ENCODE peak calls at places on chromosomes 3 and 15, in five cellular contexts. P is GM10248, D is GM04504, E is activated T-cell treated with anti-CD3 and anti-CD28 coated beads for 48 hours, R is NCI-H774. X is an unnamed sample.

GRCh38 chr15:96285306-96285705 is 45.2 kb upstream of the NR2F2 start:
- DNase-seq in P (no peak), D (no peak), E (no peak), R (no peak), X (no peak)

GRCh38 chr15:70863450-70864218 is 9.7 kb upstream of the LARP6 start:
- DNase-seq in P (no peak), D (no peak), E (no peak), R (no peak), X (peak; percentile 49)

GRCh38 chr3:53772562-53773329 is 73.5 kb downstream of the CHDH start:
- DNase-seq in P (no peak), D (no peak), E (no peak), R (no peak), X (no peak)

GRCh38 chr3:63429905-63430304 is 151.8 kb downstream of the SYNPR start:
- DNase-seq in P (no peak), D (no peak), E (no peak), R (no peak), X (no peak)

GRCh38 chr15:28984421-28985375 is 98.9 kb downstream of the APBA2 start:
- DNase-seq in P (no peak), D (no peak), E (no peak), R (no peak), X (peak; percentile 92)

GRCh38 chr3:158456114-158456513 is 114.9 kb upstream of the MLF1 start:
- DNase-seq in P (no peak), D (no peak), E (no peak), R (no peak), X (no peak)

GRCh38 chr3:110868106-110868505 is 203.5 kb upstream of the NECTIN3 start:
- DNase-seq in P (no peak), D (no peak), E (no peak), R (no peak), X (no peak)

GRCh38 chr3:175432338-175433025 is 573.3 kb downstream of the NAALADL2 start:
- DNase-seq in P (no peak), D (peak; percentile 47), E (no peak), R (no peak), X (no peak)

GRCh38 chr3:28053759-28054158 is 187.7 kb upstream of the CMC1 start:
- DNase-seq in P (no peak), D (peak; percentile 60), E (no peak), R (no peak), X (no peak)

GRCh38 chr15:90054618-90055097 is 47.6 kb downstream of the IDH2 start:
- DNase-seq in P (no peak), D (no peak), E (no peak), R (no peak), X (no peak)

GRCh38 chr3:131107637-131108433 is 81.2 kb downstream of the NEK11 start:
- DNase-seq in P (no peak), D (no peak), E (no peak), R (peak; percentile 1), X (no peak)

GRCh38 chr3:17151598-17152373 is 267.0 kb downstream of the PLCL2 start:
- DNase-seq in P (peak; percentile 88), D (no peak), E (peak; percentile 79), R (no peak), X (no peak)

GRCh38 chr15:85793641-85794597 is 806 bp downstream of the KLHL25 start:
- DNase-seq in P (no peak), D (no peak), E (peak; percentile 32), R (no peak), X (no peak)

GRCh38 chr15:82804575-82804949 is 1.3 kb downstream of the FSD2 start:
- DNase-seq in P (no peak), D (no peak), E (no peak), R (no peak), X (no peak)

GRCh38 chr3:45210308-45211038 is 15.6 kb downstream of the TMEM158 start:
- DNase-seq in P (peak; percentile 74), D (no peak), E (peak; percentile 69), R (peak; percentile 29), X (peak; percentile 35)

GRCh38 chr15:94312946-94313345 is 81.6 kb downstream of the MCTP2 start:
- DNase-seq in P (no peak), D (no peak), E (no peak), R (no peak), X (no peak)

GRCh38 chr3:121295966-121296365 is 249.8 kb downstream of the POLQ start:
- DNase-seq in P (no peak), D (no peak), E (no peak), R (no peak), X (no peak)

GRCh38 chr3:194472290-194472920 is 14.4 kb downstream of the ATP13A3 start:
- DNase-seq in P (peak; percentile 23), D (no peak), E (no peak), R (peak; percentile 82), X (no peak)

GRCh38 chr3:50304601-50305000 is 1.2 kb upstream of the HYAL1 start:
- DNase-seq in P (no peak), D (no peak), E (no peak), R (no peak), X (no peak)

GRCh38 chr3:110614181-110614580 is 457.4 kb upstream of the NECTIN3 start:
- DNase-seq in P (no peak), D (no peak), E (no peak), R (no peak), X (no peak)

GRCh38 chr3:123535580-123535979 is 49.3 kb downstream of the HACD2 start:
- DNase-seq in P (no peak), D (peak; percentile 73), E (no peak), R (no peak), X (no peak)

GRCh38 chr15:95609096-95609495 is 721.4 kb upstream of the NR2F2 start:
- DNase-seq in P (no peak), D (peak; percentile 10), E (no peak), R (no peak), X (no peak)

GRCh38 chr3:8757551-8758518 is 11.6 kb downstream of the OXTR start:
- DNase-seq in P (no peak), D (peak; percentile 83), E (no peak), R (no peak), X (no peak)

GRCh38 chr15:73741401-73741836 is 11.7 kb downstream of the INSYN1 start:
- DNase-seq in P (no peak), D (no peak), E (no peak), R (no peak), X (no peak)

GRCh38 chr15:85339976-85340665 is 40.3 kb upstream of the AKAP13 start:
- DNase-seq in P (no peak), D (no peak), E (no peak), R (no peak), X (no peak)

GRCh38 chr15:77688270-77689058 is 55.8 kb upstream of the LINGO1 start:
- DNase-seq in P (no peak), D (no peak), E (no peak), R (no peak), X (no peak)

GRCh38 chr3:159200176-159200575 is 398.3 kb downstream of the MFSD1 start:
- DNase-seq in P (no peak), D (peak; percentile 47), E (no peak), R (no peak), X (no peak)

GRCh38 chr3:66592061-66592875 is 91.4 kb upstream of the LRIG1 start:
- DNase-seq in P (no peak), D (no peak), E (no peak), R (no peak), X (no peak)

GRCh38 chr3:52090131-52090548 is 33.8 kb upstream of the DUSP7 start:
- DNase-seq in P (no peak), D (peak; percentile 80), E (no peak), R (no peak), X (no peak)

GRCh38 chr15:88912500-88912921 is 668 bp downstream of the MFGE8 start:
- DNase-seq in P (peak; percentile 26), D (no peak), E (no peak), R (no peak), X (no peak)

GRCh38 chr3:126845910-126846309 is 137.0 kb upstream of the PLXNA1 start:
- DNase-seq in P (no peak), D (no peak), E (no peak), R (no peak), X (no peak)

GRCh38 chr15:32981536-32981935 is 213.0 kb downstream of the FMN1 start:
- DNase-seq in P (no peak), D (no peak), E (no peak), R (no peak), X (no peak)

GRCh38 chr3:129840707-129841360 is 52.7 kb downstream of the TMCC1 start:
- DNase-seq in P (no peak), D (no peak), E (no peak), R (no peak), X (no peak)

GRCh38 chr3:102225407-102226132 is 209.2 kb upstream of the ZPLD1 start:
- DNase-seq in P (peak; percentile 29), D (peak; percentile 46), E (no peak), R (peak; percentile 61), X (no peak)

GRCh38 chr15:48565560-48566482 is 79.7 kb downstream of the FBN1 start:
- DNase-seq in P (no peak), D (peak; percentile 78), E (no peak), R (no peak), X (no peak)

GRCh38 chr3:93992211-93992610 is 12.3 kb downstream of the ARL13B start:
- DNase-seq in P (no peak), D (no peak), E (no peak), R (no peak), X (no peak)

GRCh38 chr15:40932625-40933519 is 3.7 kb downstream of the DLL4 start:
- DNase-seq in P (no peak), D (no peak), E (no peak), R (peak; percentile 62), X (no peak)

GRCh38 chr3:146528954-146529353 is 15.5 kb downstream of the PLSCR1 start:
- DNase-seq in P (no peak), D (no peak), E (no peak), R (no peak), X (no peak)

GRCh38 chr15:100241572-100242479 is 99.9 kb downstream of the ADAMTS17 start:
- DNase-seq in P (no peak), D (no peak), E (no peak), R (peak; percentile 7), X (no peak)

GRCh38 chr15:47718474-47719440 is 1.5 kb downstream of the SEMA6D start:
- DNase-seq in P (peak; percentile 28), D (no peak), E (no peak), R (no peak), X (peak; percentile 63)